ENCODE peak calls at places on chromosomes 12 and 14, in eight cellular contexts. One of them, this sample, is unnamed.

GRCh38 chr12:54075974-54076373 is 22.3 kb downstream of the HOXC4 start:
- DNase-seq in fibroblast of the aortic adventitia: no peak
- DNase-seq in uterus: no peak
- DNase-seq in GM06990: no peak
- DNase-seq in mammary epithelial cell: no peak
- DNase-seq in neural progenitor cell: no peak
- DNase-seq in upper lobe of left lung: no peak
- DNase-seq in colonic mucosa: no peak
- DNase-seq in this sample: no peak

GRCh38 chr12:83818888-83819287 is 1093.7 kb downstream of the SLC6A15 start:
- DNase-seq in neural progenitor cell: no peak
- DNase-seq in upper lobe of left lung: no peak
- DNase-seq in uterus: peak
- DNase-seq in colonic mucosa: no peak
- DNase-seq in mammary epithelial cell: peak
- DNase-seq in fibroblast of the aortic adventitia: peak
- DNase-seq in GM06990: no peak
- DNase-seq in this sample: no peak

GRCh38 chr14:54512393-54512792 is 2.7 kb downstream of the CGRRF1 start:
- DNase-seq in GM06990: no peak
- DNase-seq in upper lobe of left lung: no peak
- DNase-seq in neural progenitor cell: no peak
- DNase-seq in colonic mucosa: no peak
- DNase-seq in uterus: no peak
- DNase-seq in fibroblast of the aortic adventitia: no peak
- DNase-seq in mammary epithelial cell: no peak
- DNase-seq in this sample: no peak

GRCh38 chr12:106915635-106916026 is 40.1 kb upstream of the TMEM263 start:
- DNase-seq in GM06990: no peak
- DNase-seq in colonic mucosa: no peak
- DNase-seq in neural progenitor cell: no peak
- DNase-seq in fibroblast of the aortic adventitia: no peak
- DNase-seq in upper lobe of left lung: no peak
- DNase-seq in uterus: no peak
- DNase-seq in mammary epithelial cell: no peak
- DNase-seq in this sample: no peak

GRCh38 chr14:36450550-36450949 is 69.5 kb downstream of the NKX2-1 start:
- DNase-seq in neural progenitor cell: peak
- DNase-seq in colonic mucosa: no peak
- DNase-seq in uterus: no peak
- DNase-seq in mammary epithelial cell: no peak
- DNase-seq in upper lobe of left lung: no peak
- DNase-seq in GM06990: no peak
- DNase-seq in fibroblast of the aortic adventitia: no peak
- DNase-seq in this sample: no peak

GRCh38 chr14:99199854-99200653 is 71.9 kb downstream of the BCL11B start:
- DNase-seq in GM06990: no peak
- DNase-seq in fibroblast of the aortic adventitia: no peak
- DNase-seq in mammary epithelial cell: no peak
- DNase-seq in upper lobe of left lung: no peak
- DNase-seq in neural progenitor cell: no peak
- DNase-seq in colonic mucosa: no peak
- DNase-seq in uterus: no peak
- DNase-seq in this sample: no peak

GRCh38 chr14:92523752-92524151 is 10.2 kb downstream of the RIN3 start:
- DNase-seq in uterus: no peak
- DNase-seq in upper lobe of left lung: no peak
- DNase-seq in fibroblast of the aortic adventitia: no peak
- DNase-seq in GM06990: no peak
- DNase-seq in colonic mucosa: no peak
- DNase-seq in neural progenitor cell: no peak
- DNase-seq in mammary epithelial cell: no peak
- DNase-seq in this sample: no peak

GRCh38 chr12:98373019-98373554 is 142.3 kb upstream of the TMPO start:
- DNase-seq in colonic mucosa: no peak
- DNase-seq in mammary epithelial cell: peak
- DNase-seq in uterus: no peak
- DNase-seq in neural progenitor cell: peak
- DNase-seq in fibroblast of the aortic adventitia: peak
- DNase-seq in upper lobe of left lung: no peak
- DNase-seq in GM06990: no peak
- DNase-seq in this sample: no peak

GRCh38 chr14:50955373-50956043 is 11.2 kb upstream of the PYGL start:
- DNase-seq in neural progenitor cell: peak
- DNase-seq in uterus: peak
- DNase-seq in mammary epithelial cell: peak
- DNase-seq in GM06990: no peak
- DNase-seq in fibroblast of the aortic adventitia: peak
- DNase-seq in colonic mucosa: peak
- DNase-seq in upper lobe of left lung: no peak
- DNase-seq in this sample: no peak

GRCh38 chr12:99745895-99746294 is 98.3 kb downstream of the GARIN6 start:
- DNase-seq in mammary epithelial cell: no peak
- DNase-seq in upper lobe of left lung: no peak
- DNase-seq in uterus: no peak
- DNase-seq in neural progenitor cell: no peak
- DNase-seq in colonic mucosa: no peak
- DNase-seq in GM06990: no peak
- DNase-seq in fibroblast of the aortic adventitia: no peak
- DNase-seq in this sample: no peak

GRCh38 chr14:52446355-52446754 is 106.0 kb downstream of the TXNDC16 start:
- DNase-seq in GM06990: no peak
- DNase-seq in upper lobe of left lung: no peak
- DNase-seq in colonic mucosa: peak
- DNase-seq in mammary epithelial cell: peak
- DNase-seq in neural progenitor cell: no peak
- DNase-seq in fibroblast of the aortic adventitia: no peak
- DNase-seq in uterus: no peak
- DNase-seq in this sample: no peak

GRCh38 chr14:56949828-56950227 is 139.5 kb upstream of the OTX2 start:
- DNase-seq in upper lobe of left lung: no peak
- DNase-seq in neural progenitor cell: no peak
- DNase-seq in mammary epithelial cell: no peak
- DNase-seq in colonic mucosa: peak
- DNase-seq in uterus: no peak
- DNase-seq in fibroblast of the aortic adventitia: no peak
- DNase-seq in GM06990: no peak
- DNase-seq in this sample: no peak

GRCh38 chr12:20360407-20360806 is 7.9 kb upstream of the PDE3A start:
- DNase-seq in upper lobe of left lung: no peak
- DNase-seq in neural progenitor cell: no peak
- DNase-seq in mammary epithelial cell: no peak
- DNase-seq in fibroblast of the aortic adventitia: no peak
- DNase-seq in GM06990: no peak
- DNase-seq in uterus: no peak
- DNase-seq in colonic mucosa: no peak
- DNase-seq in this sample: no peak

GRCh38 chr12:121033625-121034349 is 5.3 kb downstream of the OASL start:
- DNase-seq in mammary epithelial cell: peak
- DNase-seq in fibroblast of the aortic adventitia: peak
- DNase-seq in uterus: no peak
- DNase-seq in GM06990: no peak
- DNase-seq in colonic mucosa: no peak
- DNase-seq in neural progenitor cell: no peak
- DNase-seq in upper lobe of left lung: peak
- DNase-seq in this sample: no peak

GRCh38 chr12:19979584-19979983 is 388.8 kb upstream of the PDE3A start:
- DNase-seq in colonic mucosa: no peak
- DNase-seq in uterus: no peak
- DNase-seq in GM06990: no peak
- DNase-seq in mammary epithelial cell: no peak
- DNase-seq in upper lobe of left lung: no peak
- DNase-seq in fibroblast of the aortic adventitia: no peak
- DNase-seq in neural progenitor cell: no peak
- DNase-seq in this sample: no peak

GRCh38 chr12:117231750-117232149 is 41.5 kb upstream of the FBXO21 start:
- DNase-seq in mammary epithelial cell: no peak
- DNase-seq in neural progenitor cell: no peak
- DNase-seq in upper lobe of left lung: no peak
- DNase-seq in colonic mucosa: no peak
- DNase-seq in uterus: no peak
- DNase-seq in fibroblast of the aortic adventitia: no peak
- DNase-seq in GM06990: no peak
- DNase-seq in this sample: no peak

GRCh38 chr12:131616316-131617098 is 94.4 kb upstream of the SFSWAP start:
- DNase-seq in neural progenitor cell: no peak
- DNase-seq in mammary epithelial cell: no peak
- DNase-seq in colonic mucosa: no peak
- DNase-seq in fibroblast of the aortic adventitia: no peak
- DNase-seq in uterus: no peak
- DNase-seq in upper lobe of left lung: no peak
- DNase-seq in GM06990: no peak
- DNase-seq in this sample: no peak

GRCh38 chr14:81517798-81518398 is 15.8 kb downstream of the SEL1L start:
- DNase-seq in upper lobe of left lung: no peak
- DNase-seq in uterus: peak
- DNase-seq in GM06990: no peak
- DNase-seq in colonic mucosa: no peak
- DNase-seq in neural progenitor cell: no peak
- DNase-seq in mammary epithelial cell: no peak
- DNase-seq in fibroblast of the aortic adventitia: no peak
- DNase-seq in this sample: no peak

GRCh38 chr12:58420496-58420895 is 479.1 kb downstream of the ATP23 start:
- DNase-seq in upper lobe of left lung: no peak
- DNase-seq in colonic mucosa: no peak
- DNase-seq in neural progenitor cell: no peak
- DNase-seq in GM06990: no peak
- DNase-seq in mammary epithelial cell: peak
- DNase-seq in uterus: no peak
- DNase-seq in fibroblast of the aortic adventitia: peak
- DNase-seq in this sample: no peak

GRCh38 chr12:85632390-85632789 is 203.8 kb downstream of the RASSF9 start:
- DNase-seq in colonic mucosa: no peak
- DNase-seq in neural progenitor cell: no peak
- DNase-seq in mammary epithelial cell: no peak
- DNase-seq in upper lobe of left lung: no peak
- DNase-seq in fibroblast of the aortic adventitia: peak
- DNase-seq in GM06990: no peak
- DNase-seq in uterus: no peak
- DNase-seq in this sample: no peak

DNA sequence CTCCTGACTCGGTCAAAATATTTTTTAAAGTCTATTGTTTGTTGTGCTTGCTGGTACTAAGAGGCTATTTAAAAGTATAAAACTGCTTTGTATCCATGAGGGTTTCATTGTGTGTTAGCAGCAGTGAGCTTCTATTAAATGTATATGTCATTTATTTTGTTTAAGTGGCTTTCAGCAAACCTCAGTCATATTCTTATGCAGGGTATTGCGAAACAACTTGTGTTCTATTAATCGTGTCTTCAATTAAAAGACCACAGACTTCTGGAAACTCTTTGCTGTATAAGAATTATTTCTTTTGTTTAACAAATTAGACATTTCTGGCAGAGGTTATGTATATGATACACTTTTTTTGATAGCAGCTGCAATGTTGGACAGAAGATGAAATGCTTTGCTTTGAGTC is 6.5 kb downstream of the IAPP start:
- DNase-seq in upper lobe of left lung: no peak
- DNase-seq in neural progenitor cell: no peak
- DNase-seq in fibroblast of the aortic adventitia: no peak
- DNase-seq in GM06990: no peak
- DNase-seq in colonic mucosa: no peak
- DNase-seq in mammary epithelial cell: no peak
- DNase-seq in uterus: no peak
- DNase-seq in this sample: no peak
- TF ChIP-seq CTCF in upper lobe of left lung: no peak
- TF ChIP-seq CTCF in neural progenitor cell: no peak
- TF ChIP-seq CTCF in fibroblast of the aortic adventitia: no peak
- TF ChIP-seq CTCF in GM06990: no peak
- TF ChIP-seq CTCF in colonic mucosa: no peak
- TF ChIP-seq CTCF in mammary epithelial cell: no peak
- TF ChIP-seq CTCF in uterus: no peak
- TF ChIP-seq CTCF in this sample: no peak

GRCh38 chr14:67582061-67582460 is 18.0 kb downstream of the PIGH start:
- DNase-seq in mammary epithelial cell: no peak
- DNase-seq in upper lobe of left lung: no peak
- DNase-seq in colonic mucosa: no peak
- DNase-seq in neural progenitor cell: no peak
- DNase-seq in fibroblast of the aortic adventitia: no peak
- DNase-seq in uterus: no peak
- DNase-seq in GM06990: no peak
- DNase-seq in this sample: no peak
- H3K4me3 ChIP-seq in mammary epithelial cell: no peak
- H3K4me3 ChIP-seq in upper lobe of left lung: no peak
- H3K4me3 ChIP-seq in colonic mucosa: no peak
- H3K4me3 ChIP-seq in neural progenitor cell: no peak
- H3K4me3 ChIP-seq in fibroblast of the aortic adventitia: no peak
- H3K4me3 ChIP-seq in uterus: no peak
- H3K4me3 ChIP-seq in GM06990: no peak
- H3K4me3 ChIP-seq in this sample: no peak

GRCh38 chr12:12365442-12365802 is 8.5 kb downstream of the BORCS5 start:
- DNase-seq in neural progenitor cell: no peak
- DNase-seq in fibroblast of the aortic adventitia: no peak
- DNase-seq in upper lobe of left lung: no peak
- DNase-seq in GM06990: no peak
- DNase-seq in uterus: no peak
- DNase-seq in mammary epithelial cell: no peak
- DNase-seq in colonic mucosa: no peak
- DNase-seq in this sample: no peak
- TF ChIP-seq CTCF in neural progenitor cell: no peak
- TF ChIP-seq CTCF in fibroblast of the aortic adventitia: no peak
- TF ChIP-seq CTCF in upper lobe of left lung: no peak
- TF ChIP-seq CTCF in GM06990: no peak
- TF ChIP-seq CTCF in uterus: no peak
- TF ChIP-seq CTCF in mammary epithelial cell: no peak
- TF ChIP-seq CTCF in colonic mucosa: no peak
- TF ChIP-seq CTCF in this sample: no peak

GRCh38 chr12:2345902-2346301 is 293.1 kb downstream of the CACNA1C start:
- DNase-seq in mammary epithelial cell: no peak
- DNase-seq in neural progenitor cell: no peak
- DNase-seq in colonic mucosa: no peak
- DNase-seq in fibroblast of the aortic adventitia: no peak
- DNase-seq in upper lobe of left lung: no peak
- DNase-seq in GM06990: no peak
- DNase-seq in uterus: no peak
- DNase-seq in this sample: no peak

GRCh38 chr12:2343672-2344071 is 290.9 kb downstream of the CACNA1C start:
- DNase-seq in mammary epithelial cell: no peak
- DNase-seq in colonic mucosa: no peak
- DNase-seq in GM06990: no peak
- DNase-seq in neural progenitor cell: no peak
- DNase-seq in upper lobe of left lung: no peak
- DNase-seq in uterus: no peak
- DNase-seq in fibroblast of the aortic adventitia: no peak
- DNase-seq in this sample: no peak

GRCh38 chr12:2344892-2345291 is 292.1 kb downstream of the CACNA1C start:
- DNase-seq in uterus: peak
- DNase-seq in neural progenitor cell: no peak
- DNase-seq in colonic mucosa: no peak
- DNase-seq in mammary epithelial cell: no peak
- DNase-seq in GM06990: no peak
- DNase-seq in fibroblast of the aortic adventitia: peak
- DNase-seq in upper lobe of left lung: no peak
- DNase-seq in this sample: no peak

GRCh38 chr12:2346405-2346804 is 293.6 kb downstream of the CACNA1C start:
- DNase-seq in uterus: no peak
- DNase-seq in neural progenitor cell: no peak
- DNase-seq in fibroblast of the aortic adventitia: no peak
- DNase-seq in GM06990: no peak
- DNase-seq in colonic mucosa: no peak
- DNase-seq in upper lobe of left lung: no peak
- DNase-seq in mammary epithelial cell: no peak
- DNase-seq in this sample: no peak

GRCh38 chr12:2344476-2344875 is 291.7 kb downstream of the CACNA1C start:
- DNase-seq in colonic mucosa: no peak
- DNase-seq in uterus: no peak
- DNase-seq in GM06990: no peak
- DNase-seq in upper lobe of left lung: no peak
- DNase-seq in neural progenitor cell: no peak
- DNase-seq in fibroblast of the aortic adventitia: no peak
- DNase-seq in mammary epithelial cell: no peak
- DNase-seq in this sample: no peak
- H3K4me3 ChIP-seq in colonic mucosa: no peak
- H3K4me3 ChIP-seq in uterus: no peak
- H3K4me3 ChIP-seq in GM06990: no peak
- H3K4me3 ChIP-seq in upper lobe of left lung: no peak
- H3K4me3 ChIP-seq in neural progenitor cell: no peak
- H3K4me3 ChIP-seq in fibroblast of the aortic adventitia: no peak
- H3K4me3 ChIP-seq in mammary epithelial cell: no peak
- H3K4me3 ChIP-seq in this sample: no peak

This sample was measured in GM12864.